ENCODE peak calls at places on chromosomes 3 and 15, in nine cellular contexts. B is T-cell, W is NCI-H446, V is endothelial cell, D is SHP77, C is sciatic nerve, K is heart right ventricle, J is foreskin fibroblast, S is NCI-H1436 treated with DMSO at 0.1 percent for 48 hours. G is an unnamed sample.

GRCh38 chr3:133387341-133387740 is 12.5 kb upstream of the BFSP2 start:
- DNase-seq in C (no peak), W (no peak), V (no peak), B (no peak), D (no peak), S (no peak), K (no peak), J (no peak), G (no peak)

GRCh38 chr3:140206196-140207040 is 271.4 kb downstream of the CLSTN2 start:
- DNase-seq in V (peak), W (no peak), B (no peak), S (peak), J (no peak), D (peak), C (no peak), K (no peak), G (no peak)

GRCh38 chr3:32467333-32468070 is 35.1 kb downstream of the CMTM6 start:
- DNase-seq in C (peak), K (peak), S (no peak), J (peak), D (peak), V (peak), B (peak), W (peak), G (peak)

GRCh38 chr3:139564290-139564861 is 24.8 kb upstream of the RBP1 start:
- DNase-seq in B (no peak), J (no peak), W (no peak), K (no peak), D (peak), V (peak), C (no peak), S (no peak), G (no peak)

GRCh38 chr3:116306720-116307119 is 138.6 kb downstream of the LSAMP start:
- DNase-seq in J (no peak), K (no peak), W (no peak), V (no peak), S (no peak), C (no peak), D (no peak), B (no peak), G (no peak)

GRCh38 chr3:140338916-140339315 is 338.9 kb upstream of the TRIM42 start:
- DNase-seq in S (no peak), D (no peak), B (no peak), V (no peak), J (no peak), K (no peak), C (no peak), W (no peak), G (no peak)

GRCh38 chr3:141228385-141228784 is 3.2 kb upstream of the PXYLP1 start:
- DNase-seq in W (no peak), C (no peak), V (no peak), D (peak), K (no peak), J (no peak), B (no peak), S (no peak), G (no peak)

GRCh38 chr15:63514533-63514943 is 10.1 kb downstream of the USP3 start:
- DNase-seq in W (no peak), C (no peak), K (no peak), J (peak), S (no peak), B (no peak), V (no peak), D (no peak), G (peak)

GRCh38 chr15:52143862-52144261 is 31.3 kb upstream of the BCL2L10 start:
- DNase-seq in V (no peak), J (peak), K (no peak), W (no peak), D (no peak), S (no peak), C (no peak), B (no peak), G (no peak)

GRCh38 chr3:17577795-17578520 is 164.5 kb downstream of the TBC1D5 start:
- DNase-seq in J (peak), W (no peak), K (no peak), D (no peak), S (no peak), V (no peak), B (no peak), C (no peak), G (no peak)